ENCODE peak calls at places on chromosome 20, in six cellular contexts. N is omental fat pad, G is glomerular endothelial cell, L is non-pigmented ciliary epithelial cell, U is nephron progenitor cell, P is EH. Y is an unnamed sample.

GRCh38 chr20:46625875-46626373 is 25.3 kb downstream of the SLC13A3 start:
- DNase-seq in L (no peak), G (no peak), N (no peak), U (no peak), P (no peak), Y (no peak)

GRCh38 chr20:12061471-12061870 is 143.8 kb downstream of the BTBD3 start:
- DNase-seq in P (no peak), L (no peak), G (no peak), U (no peak), N (no peak), Y (no peak)

GRCh38 chr20:12970372-12970821 is 38.4 kb upstream of the SPTLC3 start:
- DNase-seq in G (no peak), N (no peak), P (peak), L (no peak), U (peak), Y (no peak)

GRCh38 chr20:50592282-50593004 is 82.3 kb downstream of the PTPN1 start:
- DNase-seq in P (peak), N (no peak), L (no peak), G (no peak), U (no peak), Y (no peak)

GRCh38 chr20:24502184-24502583 is 32.8 kb downstream of the SYNDIG1 start:
- DNase-seq in G (no peak), N (no peak), P (peak), U (no peak), L (no peak), Y (no peak)

GRCh38 chr20:54132612-54133433 is 41.0 kb downstream of the CYP24A1 start:
- DNase-seq in G (no peak), N (peak), U (peak), P (peak), L (peak), Y (peak)

GRCh38 chr20:48026981-48027592 is 241.8 kb upstream of the SULF2 start:
- DNase-seq in G (no peak), P (peak), L (no peak), U (no peak), N (no peak), Y (no peak)

GRCh38 chr20:50645253-50646068 is 45.9 kb downstream of the RIPOR3 start:
- DNase-seq in N (peak), U (peak), G (peak), P (peak), L (peak), Y (peak)

GRCh38 chr20:58900292-58900931 is 47.9 kb downstream of the GNAS start:
- DNase-seq in L (no peak), U (no peak), G (no peak), N (no peak), P (peak), Y (no peak)

GRCh38 chr20:11676618-11677289 is 240.9 kb upstream of the BTBD3 start:
- DNase-seq in G (peak), P (peak), L (peak), N (no peak), U (peak), Y (no peak)

GRCh38 chr20:25220021-25220730 is 24.7 kb downstream of the ENTPD6 start:
- DNase-seq in U (no peak), N (no peak), P (peak), G (no peak), L (no peak), Y (no peak)

GRCh38 chr20:9417665-9418064 is 96.7 kb upstream of the LAMP5 start:
- DNase-seq in U (no peak), N (no peak), L (no peak), P (peak), G (no peak), Y (peak)

GRCh38 chr20:18793625-18794427 is 19.8 kb upstream of the SCP2D1 start:
- DNase-seq in L (peak), U (peak), G (peak), P (peak), N (peak), Y (peak)

GRCh38 chr20:8721098-8721497 is 347.8 kb upstream of the PLCB4 start:
- DNase-seq in U (peak), G (peak), L (peak), P (peak), N (no peak), Y (no peak)

GRCh38 chr20:62966212-62967148 is 14.0 kb downstream of the SLC17A9 start:
- DNase-seq in N (no peak), G (no peak), U (no peak), L (no peak), P (no peak), Y (no peak)

GRCh38 chr20:5688431-5688972 is 61.7 kb upstream of the SHLD1 start:
- DNase-seq in G (no peak), U (no peak), N (peak), P (no peak), L (no peak), Y (no peak)

GRCh38 chr20:51142448-51142847 is 119.5 kb upstream of the KCNG1 start:
- DNase-seq in N (no peak), U (no peak), G (no peak), L (no peak), P (no peak), Y (no peak)

GRCh38 chr20:60572991-60573390 is 614.8 kb downstream of the CDH26 start:
- DNase-seq in U (no peak), G (no peak), P (no peak), N (no peak), L (no peak), Y (no peak)

GRCh38 chr20:15976047-15976731 is 597.1 kb downstream of the KIF16B start:
- DNase-seq in N (no peak), U (peak), P (no peak), L (no peak), G (no peak), Y (no peak)

GRCh38 chr20:25007491-25008305 is 15.1 kb upstream of the APMAP start:
- DNase-seq in N (no peak), P (no peak), G (no peak), L (no peak), U (no peak), Y (no peak)

GRCh38 chr20:58038123-58038654 is 190.3 kb downstream of the ANKRD60 start:
- DNase-seq in L (no peak), P (no peak), U (no peak), N (no peak), G (no peak), Y (no peak)

Y was measured in epithelial cell of prostate.